ENCODE peak calls at places on chromosomes 6 and 20, in four cellular contexts. R is heart right ventricle, C is uterus, W is endothelial cell of umbilical vein. E is an unnamed sample.
A peak's percentile ranks its signal among the peaks of the same experiment; 100 is the strongest.

GRCh38 chr6:82953871-82954270 is 111.8 kb downstream of the UBE3D start:
- DNase-seq in C (peak; percentile 22), W (no peak), R (peak; percentile 21), E (peak; percentile 83)

GRCh38 chr6:36604090-36605060 is 10.2 kb downstream of the SRSF3 start:
- DNase-seq in R (no peak), W (no peak), C (no peak), E (no peak)

GRCh38 chr6:53527249-53527765 is 17.6 kb downstream of the GCLC start:
- DNase-seq in W (no peak), C (no peak), R (no peak), E (no peak)

GRCh38 chr20:21397341-21398108 is at the start of gene NKX2-4:
- DNase-seq in R (no peak), W (no peak), C (no peak), E (no peak)

GRCh38 chr6:105211831-105212230 is 32.0 kb upstream of the POPDC3 start:
- DNase-seq in W (no peak), R (no peak), C (no peak), E (no peak)

GRCh38 chr6:41033776-41034175 is 5.2 kb downstream of the UNC5CL start:
- DNase-seq in W (no peak), R (no peak), C (no peak), E (no peak)

GRCh38 chr6:90393232-90393884 is 96.7 kb upstream of the BACH2 start:
- DNase-seq in R (no peak), W (peak; percentile 65), C (peak; percentile 56), E (peak; percentile 54)

GRCh38 chr20:14441201-14441600 is 103.8 kb upstream of the FLRT3 start:
- DNase-seq in C (no peak), R (no peak), W (no peak), E (no peak)

GRCh38 chr6:64238071-64238470 is 602.5 kb downstream of the PHF3 start:
- DNase-seq in W (no peak), C (no peak), R (no peak), E (no peak)

GRCh38 chr6:11388983-11389944 is 148.3 kb upstream of the TMEM170B start:
- DNase-seq in W (no peak), C (no peak), R (no peak), E (no peak)

GRCh38 chr6:33344771-33345697 is 27.5 kb upstream of the ZBTB22 start:
- DNase-seq in C (peak; percentile 69), W (peak; percentile 84), R (peak; percentile 27), E (peak; percentile 84)

GRCh38 chr6:140041571-140042332 is 667.3 kb upstream of the CITED2 start:
- DNase-seq in R (no peak), C (no peak), W (no peak), E (no peak)

GRCh38 chr6:52020961-52021570 is 66.3 kb downstream of the PKHD1 start:
- DNase-seq in R (no peak), W (peak; percentile 33), C (no peak), E (no peak)

GRCh38 chr6:20700375-20700774 is 166.1 kb downstream of the CDKAL1 start:
- DNase-seq in R (no peak), W (no peak), C (no peak), E (no peak)

GRCh38 chr6:106511274-106512047 is 117.8 kb downstream of the RTN4IP1 start:
- DNase-seq in C (no peak), R (no peak), W (peak; percentile 26), E (peak; percentile 47)

GRCh38 chr20:49562341-49563014 is 5.5 kb downstream of the PTGIS start:
- DNase-seq in C (peak; percentile 91), W (peak; percentile 96), R (peak; percentile 75), E (peak; percentile 88)

GRCh38 chr6:11494786-11495564 is 42.6 kb upstream of the TMEM170B start:
- DNase-seq in R (no peak), W (no peak), C (no peak), E (no peak)

DNA sequence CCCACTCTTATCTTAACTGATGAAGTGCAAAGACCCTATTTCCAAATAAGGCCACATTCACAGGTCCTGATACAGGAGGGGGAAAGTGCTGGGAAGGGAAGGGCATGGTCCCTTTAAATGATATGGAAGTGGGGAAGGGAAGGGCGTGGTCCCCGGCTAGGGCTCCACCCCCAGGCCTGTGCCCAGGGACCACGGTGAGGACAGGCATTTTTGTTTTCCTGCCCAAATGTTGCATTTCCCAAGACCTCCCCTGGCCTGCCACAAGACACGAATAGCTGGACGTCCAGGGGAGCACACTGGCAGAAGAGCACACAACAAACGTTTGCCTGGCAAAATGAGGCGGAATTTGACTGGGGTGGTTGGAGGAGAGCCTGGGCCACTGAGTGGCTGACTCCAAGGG is 16.1 kb upstream of the HFE start:
- DNase-seq in R (no peak), W (no peak), C (no peak), E (peak; percentile 88)
- H3K27ac ChIP-seq in R (no peak overlapping the region), W (no peak overlapping the region), C (no peak overlapping the region), E (no peak overlapping the region)

GRCh38 chr6:7166410-7167293 is 58.9 kb downstream of the RREB1 start:
- DNase-seq in W (no peak), C (no peak), R (no peak), E (no peak)
- H3K27ac ChIP-seq in W (no peak overlapping the region), C (no peak overlapping the region), R (peak overlapping the region; percentile 39), E (peak overlapping the region; percentile 25)

DNA sequence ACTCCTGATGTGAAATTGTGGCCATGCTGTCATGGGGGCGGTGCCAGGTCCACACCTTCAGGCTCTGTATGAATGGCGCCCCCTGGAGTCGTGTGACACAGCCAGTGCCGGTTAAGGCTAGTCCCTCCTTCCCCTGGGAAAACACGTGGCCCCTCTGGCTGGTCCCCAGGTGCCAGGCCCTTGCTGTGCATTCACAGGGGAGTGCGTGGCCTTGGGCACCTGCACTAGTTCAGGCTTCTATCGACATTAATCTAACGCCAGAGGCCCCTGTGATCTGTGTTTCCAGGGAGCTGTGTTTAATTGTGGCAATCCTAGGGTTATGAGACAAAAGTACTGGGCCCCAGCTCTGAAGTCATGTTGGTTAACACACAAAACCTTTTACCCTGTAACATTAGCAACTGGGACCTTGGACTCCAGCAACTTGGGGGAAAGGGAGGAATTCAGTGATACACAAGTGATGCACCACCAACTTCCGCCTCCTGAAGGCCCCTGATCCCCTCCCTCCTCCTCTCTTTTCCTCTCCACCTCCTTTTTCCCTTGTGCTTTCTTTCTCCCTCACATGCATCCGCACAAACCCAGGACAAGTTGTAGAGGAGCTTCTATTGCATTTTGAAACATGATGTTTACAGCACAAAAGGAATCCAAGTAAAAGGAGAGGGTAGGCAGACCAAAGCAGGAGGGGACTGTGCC is 74.0 kb downstream of the SSR1 start:
- DNase-seq in C (peak; percentile 70), W (peak; percentile 66), R (peak; percentile 88), E (peak; percentile 93)
- H3K27ac ChIP-seq in C (no peak overlapping the region), W (no peak overlapping the region), R (peak overlapping the region; percentile 30), E (no peak overlapping the region)

GRCh38 chr20:62381202-62381797 is 5.6 kb upstream of the RPS21 start:
- DNase-seq in C (no peak), W (peak; percentile 66), R (peak; percentile 38), E (no peak)
- H3K27ac ChIP-seq in C (peak overlapping the region; percentile 64), W (peak overlapping the region; percentile 69), R (peak overlapping the region; percentile 85), E (peak overlapping the region; percentile 13)

DNA sequence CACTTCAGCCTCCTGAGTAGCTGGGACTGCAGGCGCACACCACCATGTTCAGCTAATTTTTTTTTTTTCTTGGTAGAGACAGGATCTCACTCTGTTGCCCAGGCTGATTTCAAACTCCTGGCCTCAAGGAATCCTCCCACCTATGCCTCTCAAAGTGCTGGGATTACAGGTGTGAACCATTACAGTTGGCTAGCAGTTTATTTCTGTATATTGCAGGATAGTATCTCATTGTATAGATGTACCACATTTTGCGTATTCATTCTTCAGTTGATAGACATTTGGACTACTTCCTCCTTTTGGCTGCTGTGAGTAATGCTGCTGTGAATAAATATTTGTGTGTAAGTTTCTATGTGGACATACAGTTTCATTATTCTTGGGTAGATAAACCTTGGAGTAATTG is 32.9 kb downstream of the ASXL1 start:
- DNase-seq in C (no peak), R (no peak), W (no peak), E (no peak)
- H3K27ac ChIP-seq in C (no peak overlapping the region), R (no peak overlapping the region), W (no peak overlapping the region), E (no peak overlapping the region)